ENCODE peak calls at places on chromosome 22, in eight cellular contexts. E, U, I, X, J, W, Z and Y are unnamed samples.

GRCh38 chr22:19401483-19401882 is 30.1 kb downstream of the HIRA start:
- DNase-seq in E (no peak), U (no peak), I (no peak), X (no peak), J (no peak), W (no peak), Z (no peak), Y (no peak)

GRCh38 chr22:41364233-41364632 is 17.5 kb upstream of the TEF start:
- DNase-seq in E (no peak), U (no peak), I (no peak), X (no peak), J (no peak), W (no peak), Z (no peak), Y (no peak)

GRCh38 chr22:17366830-17367229 is 2.4 kb upstream of the CECR2 start:
- DNase-seq in E (peak; percentile 28), U (no peak), I (no peak), X (no peak), J (no peak), W (peak; percentile 85), Z (no peak), Y (peak; percentile 94)

GRCh38 chr22:33600113-33600512 is 320.2 kb downstream of the LARGE1 start:
- DNase-seq in E (no peak), U (no peak), I (no peak), X (no peak), J (no peak), W (no peak), Z (no peak), Y (no peak)

GRCh38 chr22:32685527-32685926 is 116.0 kb upstream of the TIMP3 start:
- DNase-seq in E (no peak), U (peak; percentile 3), I (no peak), X (no peak), J (no peak), W (no peak), Z (no peak), Y (no peak)

GRCh38 chr22:20107471-20107901 is 8.4 kb upstream of the RANBP1 start:
- DNase-seq in E (no peak), U (no peak), I (no peak), X (no peak), J (no peak), W (no peak), Z (no peak), Y (no peak)

GRCh38 chr22:22948651-22949611 is 61.3 kb downstream of the IGLL5 start:
- DNase-seq in E (no peak), U (peak; percentile 62), I (no peak), X (peak; percentile 9), J (no peak), W (no peak), Z (no peak), Y (peak; percentile 30)

GRCh38 chr22:43404673-43405385 is 7.0 kb upstream of the MPPED1 start:
- DNase-seq in E (no peak), U (no peak), I (no peak), X (peak; percentile 48), J (no peak), W (no peak), Z (no peak), Y (no peak)

GRCh38 chr22:35842954-35843353 is 125.3 kb downstream of the APOL5 start:
- DNase-seq in E (no peak), U (peak; percentile 76), I (peak; percentile 24), X (no peak), J (no peak), W (peak; percentile 51), Z (peak; percentile 55), Y (peak; percentile 71)

GRCh38 chr22:37231406-37232139 is 12.5 kb downstream of the RAC2 start:
- DNase-seq in E (peak; percentile 52), U (no peak), I (no peak), X (no peak), J (no peak), W (no peak), Z (no peak), Y (peak; percentile 24)

GRCh38 chr22:32501797-32502290 is 27.2 kb downstream of the FBXO7 start:
- DNase-seq in E (no peak), U (peak; percentile 25), I (no peak), X (no peak), J (no peak), W (no peak), Z (no peak), Y (no peak)

GRCh38 chr22:29840498-29840897 is 2.4 kb upstream of the ASCC2 start:
- DNase-seq in E (no peak), U (peak; percentile 66), I (no peak), X (no peak), J (no peak), W (no peak), Z (no peak), Y (no peak)

GRCh38 chr22:41917906-41918791 is 3.3 kb upstream of the SHISA8 start:
- DNase-seq in E (no peak), U (peak; percentile 37), I (no peak), X (no peak), J (no peak), W (no peak), Z (peak; percentile 64), Y (no peak)

GRCh38 chr22:27269751-27270586 is 531.6 kb downstream of the MN1 start:
- DNase-seq in E (no peak), U (no peak), I (no peak), X (no peak), J (no peak), W (no peak), Z (no peak), Y (no peak)

GRCh38 chr22:49532831-49533802 is 294.6 kb downstream of the BRD1 start:
- DNase-seq in E (no peak), U (no peak), I (no peak), X (no peak), J (no peak), W (no peak), Z (no peak), Y (no peak)

GRCh38 chr22:36292823-36293530 is 40.0 kb downstream of the APOL1 start:
- DNase-seq in E (no peak), U (no peak), I (no peak), X (no peak), J (no peak), W (no peak), Z (no peak), Y (no peak)

GRCh38 chr22:20589614-20590476 is 82.4 kb downstream of the MED15 start:
- DNase-seq in E (no peak), U (no peak), I (no peak), X (no peak), J (no peak), W (no peak), Z (no peak), Y (no peak)

GRCh38 chr22:30969532-30970355 is 679 bp downstream of the TUG1 start:
- DNase-seq in E (peak; percentile 48), U (peak; percentile 73), I (peak; percentile 18), X (no peak), J (no peak), W (peak; percentile 32), Z (peak; percentile 55), Y (peak; percentile 74)

GRCh38 chr22:33477131-33478111 is 419.2 kb upstream of the SYN3 start:
- DNase-seq in E (no peak), U (no peak), I (no peak), X (no peak), J (no peak), W (no peak), Z (no peak), Y (no peak)

GRCh38 chr22:20243545-20244249 is 24.4 kb downstream of the RTN4R start:
- DNase-seq in E (peak; percentile 75), U (peak; percentile 81), I (peak; percentile 42), X (peak; percentile 32), J (peak; percentile 41), W (peak; percentile 64), Z (peak; percentile 59), Y (peak; percentile 90)

GRCh38 chr22:19817561-19818263 is 37.0 kb downstream of the GNB1L start:
- DNase-seq in E (no peak), U (no peak), I (no peak), X (no peak), J (no peak), W (peak; percentile 24), Z (no peak), Y (peak; percentile 44)

GRCh38 chr22:39665229-39665628 is 94.7 kb downstream of the CACNA1I start:
- DNase-seq in E (no peak), U (peak; percentile 52), I (no peak), X (no peak), J (no peak), W (no peak), Z (no peak), Y (no peak)

GRCh38 chr22:20441631-20442484 is 4.2 kb upstream of the SCARF2 start:
- DNase-seq in E (no peak), U (peak; percentile 48), I (no peak), X (no peak), J (no peak), W (no peak), Z (no peak), Y (peak; percentile 47)

GRCh38 chr22:27407369-27407985 is 394.1 kb downstream of the MN1 start:
- DNase-seq in E (no peak), U (no peak), I (no peak), X (no peak), J (no peak), W (no peak), Z (no peak), Y (no peak)

GRCh38 chr22:37549704-37550059 is 10.6 kb upstream of the CDC42EP1 start:
- DNase-seq in E (no peak), U (peak; percentile 89), I (no peak), X (no peak), J (no peak), W (no peak), Z (peak; percentile 86), Y (peak; percentile 87)

GRCh38 chr22:24580276-24580675 is 12.6 kb downstream of the LRRC75B start:
- DNase-seq in E (no peak), U (peak; percentile 91), I (peak; percentile 67), X (no peak), J (no peak), W (no peak), Z (no peak), Y (no peak)

GRCh38 chr22:40203568-40203967 is 25.8 kb downstream of the TNRC6B start:
- DNase-seq in E (peak; percentile 63), U (peak; percentile 52), I (no peak), X (no peak), J (no peak), W (no peak), Z (no peak), Y (no peak)

GRCh38 chr22:27438271-27438980 is 363.1 kb downstream of the MN1 start:
- DNase-seq in E (no peak), U (peak; percentile 57), I (no peak), X (no peak), J (no peak), W (no peak), Z (no peak), Y (peak; percentile 53)

GRCh38 chr22:50440544-50441249 is 34.1 kb downstream of the SBF1 start:
- DNase-seq in E (no peak), U (no peak), I (no peak), X (no peak), J (no peak), W (no peak), Z (no peak), Y (no peak)

GRCh38 chr22:29393019-29393608 is 4.7 kb upstream of the AP1B1 start:
- DNase-seq in E (no peak), U (no peak), I (no peak), X (no peak), J (no peak), W (peak; percentile 8), Z (no peak), Y (peak; percentile 29)

GRCh38 chr22:19974233-19974861 is 32.7 kb upstream of the TXNRD2 start:
- DNase-seq in E (peak; percentile 37), U (peak; percentile 63), I (no peak), X (no peak), J (no peak), W (peak; percentile 99), Z (peak; percentile 92), Y (peak; percentile 95)

GRCh38 chr22:29842740-29843139 is 4.7 kb upstream of the ASCC2 start:
- DNase-seq in E (no peak), U (peak; percentile 96), I (peak; percentile 90), X (peak; percentile 48), J (no peak), W (no peak), Z (peak; percentile 49), Y (no peak)

GRCh38 chr22:23180301-23180892 is at the start of gene BCR:
- DNase-seq in E (peak; percentile 59), U (peak; percentile 88), I (no peak), X (peak; percentile 41), J (peak; percentile 50), W (no peak), Z (peak; percentile 69), Y (peak; percentile 82)

GRCh38 chr22:23219787-23220484 is 39.6 kb downstream of the BCR start:
- DNase-seq in E (peak; percentile 74), U (peak; percentile 73), I (no peak), X (no peak), J (peak; percentile 31), W (no peak), Z (peak; percentile 73), Y (peak; percentile 82)